ENCODE peak calls at places on chromosomes 11 and 22, in nine cellular contexts. One of them, this sample, is unnamed.

GRCh38 chr22:50548046-50548912 is 2.6 kb downstream of the KLHDC7B start:
- DNase-seq in PC-9: no peak
- DNase-seq in HCT116: no peak
- DNase-seq in A549: no peak
- DNase-seq in AG04450: no peak
- DNase-seq in fibroblast of mammary gland: no peak
- DNase-seq in GM23248: peak
- DNase-seq in sigmoid colon: no peak
- DNase-seq in iPS DF 6.9: no peak
- DNase-seq in this sample: no peak

GRCh38 chr22:39940757-39941305 is 19.4 kb upstream of the TMA7B start:
- DNase-seq in PC-9: no peak
- DNase-seq in HCT116: no peak
- DNase-seq in A549: no peak
- DNase-seq in AG04450: no peak
- DNase-seq in fibroblast of mammary gland: peak
- DNase-seq in GM23248: no peak
- DNase-seq in sigmoid colon: no peak
- DNase-seq in iPS DF 6.9: no peak
- DNase-seq in this sample: no peak

GRCh38 chr11:87832216-87832615 is 343.0 kb downstream of the RAB38 start:
- DNase-seq in PC-9: no peak
- DNase-seq in HCT116: no peak
- DNase-seq in A549: no peak
- DNase-seq in AG04450: no peak
- DNase-seq in fibroblast of mammary gland: no peak
- DNase-seq in GM23248: no peak
- DNase-seq in sigmoid colon: no peak
- DNase-seq in iPS DF 6.9: no peak
- DNase-seq in this sample: no peak

GRCh38 chr22:30327864-30328345 is 1.2 kb upstream of the TBC1D10A start:
- DNase-seq in PC-9: peak
- DNase-seq in HCT116: peak
- DNase-seq in A549: peak
- DNase-seq in AG04450: no peak
- DNase-seq in fibroblast of mammary gland: no peak
- DNase-seq in GM23248: peak
- DNase-seq in sigmoid colon: no peak
- DNase-seq in iPS DF 6.9: no peak
- DNase-seq in this sample: no peak

GRCh38 chr22:50308597-50308935 is 1.1 kb upstream of the PLXNB2 start:
- DNase-seq in PC-9: no peak
- DNase-seq in HCT116: no peak
- DNase-seq in A549: peak
- DNase-seq in AG04450: no peak
- DNase-seq in fibroblast of mammary gland: peak
- DNase-seq in GM23248: peak
- DNase-seq in sigmoid colon: peak
- DNase-seq in iPS DF 6.9: no peak
- DNase-seq in this sample: no peak

GRCh38 chr11:42054351-42054750 is 594.9 kb upstream of the LRRC4C start:
- DNase-seq in PC-9: no peak
- DNase-seq in HCT116: no peak
- DNase-seq in A549: no peak
- DNase-seq in AG04450: no peak
- DNase-seq in fibroblast of mammary gland: peak
- DNase-seq in GM23248: no peak
- DNase-seq in sigmoid colon: no peak
- DNase-seq in iPS DF 6.9: no peak
- DNase-seq in this sample: no peak

GRCh38 chr22:25143161-25144076 is 56.2 kb upstream of the CRYBB3 start:
- DNase-seq in PC-9: no peak
- DNase-seq in HCT116: no peak
- DNase-seq in A549: no peak
- DNase-seq in AG04450: no peak
- DNase-seq in fibroblast of mammary gland: no peak
- DNase-seq in GM23248: no peak
- DNase-seq in sigmoid colon: no peak
- DNase-seq in iPS DF 6.9: no peak
- DNase-seq in this sample: no peak

GRCh38 chr11:57071829-57072228 is 83.1 kb downstream of the OR5AK2 start:
- DNase-seq in PC-9: peak
- DNase-seq in HCT116: no peak
- DNase-seq in A549: peak
- DNase-seq in AG04450: no peak
- DNase-seq in fibroblast of mammary gland: peak
- DNase-seq in GM23248: peak
- DNase-seq in sigmoid colon: no peak
- DNase-seq in iPS DF 6.9: no peak
- DNase-seq in this sample: peak

GRCh38 chr11:12247543-12248287 is 129.7 kb upstream of the PARVA start:
- DNase-seq in PC-9: no peak
- DNase-seq in HCT116: no peak
- DNase-seq in A549: no peak
- DNase-seq in AG04450: no peak
- DNase-seq in fibroblast of mammary gland: no peak
- DNase-seq in GM23248: no peak
- DNase-seq in sigmoid colon: no peak
- DNase-seq in iPS DF 6.9: no peak
- DNase-seq in this sample: no peak

GRCh38 chr22:38176170-38176741 is 5.4 kb downstream of the PLA2G6 start:
- DNase-seq in PC-9: no peak
- DNase-seq in HCT116: no peak
- DNase-seq in A549: no peak
- DNase-seq in AG04450: peak
- DNase-seq in fibroblast of mammary gland: peak
- DNase-seq in GM23248: peak
- DNase-seq in sigmoid colon: peak
- DNase-seq in iPS DF 6.9: no peak
- DNase-seq in this sample: peak

GRCh38 chr11:92830382-92831148 is 138.9 kb upstream of the MTNR1B start:
- DNase-seq in PC-9: no peak
- DNase-seq in HCT116: no peak
- DNase-seq in A549: no peak
- DNase-seq in AG04450: no peak
- DNase-seq in fibroblast of mammary gland: no peak
- DNase-seq in GM23248: no peak
- DNase-seq in sigmoid colon: no peak
- DNase-seq in iPS DF 6.9: no peak
- DNase-seq in this sample: no peak

GRCh38 chr11:107385361-107385982 is 72.2 kb downstream of the CWF19L2 start:
- DNase-seq in PC-9: peak
- DNase-seq in HCT116: peak
- DNase-seq in A549: peak
- DNase-seq in AG04450: no peak
- DNase-seq in fibroblast of mammary gland: peak
- DNase-seq in GM23248: peak
- DNase-seq in sigmoid colon: no peak
- DNase-seq in iPS DF 6.9: no peak
- DNase-seq in this sample: peak

GRCh38 chr11:12005476-12005875 is 3.0 kb downstream of the DKK3 start:
- DNase-seq in PC-9: no peak
- DNase-seq in HCT116: no peak
- DNase-seq in A549: no peak
- DNase-seq in AG04450: peak
- DNase-seq in fibroblast of mammary gland: peak
- DNase-seq in GM23248: peak
- DNase-seq in sigmoid colon: no peak
- DNase-seq in iPS DF 6.9: no peak
- DNase-seq in this sample: peak

GRCh38 chr11:92413757-92414513 is 189.3 kb downstream of the FAT3 start:
- DNase-seq in PC-9: no peak
- DNase-seq in HCT116: no peak
- DNase-seq in A549: no peak
- DNase-seq in AG04450: no peak
- DNase-seq in fibroblast of mammary gland: no peak
- DNase-seq in GM23248: no peak
- DNase-seq in sigmoid colon: no peak
- DNase-seq in iPS DF 6.9: no peak
- DNase-seq in this sample: no peak

GRCh38 chr11:75100314-75100713 is 3.6 kb upstream of the OR2AT4 start:
- DNase-seq in PC-9: no peak
- DNase-seq in HCT116: no peak
- DNase-seq in A549: peak
- DNase-seq in AG04450: peak
- DNase-seq in fibroblast of mammary gland: peak
- DNase-seq in GM23248: peak
- DNase-seq in sigmoid colon: no peak
- DNase-seq in iPS DF 6.9: no peak
- DNase-seq in this sample: peak

GRCh38 chr11:44887598-44887997 is 63.1 kb downstream of the TP53I11 start:
- DNase-seq in PC-9: no peak
- DNase-seq in HCT116: no peak
- DNase-seq in A549: no peak
- DNase-seq in AG04450: no peak
- DNase-seq in fibroblast of mammary gland: no peak
- DNase-seq in GM23248: no peak
- DNase-seq in sigmoid colon: no peak
- DNase-seq in iPS DF 6.9: no peak
- DNase-seq in this sample: no peak

DNA sequence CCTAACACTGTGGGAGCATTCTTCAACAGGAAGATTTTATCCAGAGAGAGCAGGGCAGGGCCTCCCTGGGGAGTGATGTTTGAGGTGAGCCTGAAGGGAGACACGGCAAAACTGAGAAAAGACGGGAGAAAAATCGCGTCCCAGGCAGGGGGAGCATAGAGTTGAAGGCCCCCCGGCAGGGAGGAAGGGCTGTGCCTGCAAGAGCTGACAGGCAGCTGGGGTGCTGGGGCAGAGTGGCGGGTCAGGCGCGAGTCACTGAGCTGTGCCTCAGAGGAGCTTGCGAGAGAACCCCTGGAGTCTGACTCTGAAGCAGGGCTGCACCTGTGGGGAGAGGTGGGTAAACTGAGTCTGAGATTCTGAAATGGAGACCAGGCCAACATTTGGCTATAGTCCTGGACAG is 14.8 kb downstream of the PKNOX2 start:
- DNase-seq in PC-9: no peak
- DNase-seq in HCT116: no peak
- DNase-seq in A549: no peak
- DNase-seq in AG04450: no peak
- DNase-seq in fibroblast of mammary gland: no peak
- DNase-seq in GM23248: no peak
- DNase-seq in sigmoid colon: no peak
- DNase-seq in iPS DF 6.9: no peak
- DNase-seq in this sample: no peak
- H3K4me3 ChIP-seq in PC-9: no peak
- H3K4me3 ChIP-seq in HCT116: no peak
- H3K4me3 ChIP-seq in A549: no peak
- H3K4me3 ChIP-seq in AG04450: no peak
- H3K4me3 ChIP-seq in fibroblast of mammary gland: no peak
- H3K4me3 ChIP-seq in GM23248: no peak
- H3K4me3 ChIP-seq in sigmoid colon: no peak
- H3K4me3 ChIP-seq in iPS DF 6.9: no peak
- H3K4me3 ChIP-seq in this sample: no peak

GRCh38 chr11:71452354-71453020 is 516 bp upstream of the NADSYN1 start:
- DNase-seq in PC-9: peak
- DNase-seq in HCT116: no peak
- DNase-seq in A549: no peak
- DNase-seq in AG04450: no peak
- DNase-seq in fibroblast of mammary gland: peak
- DNase-seq in GM23248: peak
- DNase-seq in sigmoid colon: peak
- DNase-seq in iPS DF 6.9: no peak
- DNase-seq in this sample: no peak
- H3K4me3 ChIP-seq in PC-9: peak
- H3K4me3 ChIP-seq in HCT116: peak
- H3K4me3 ChIP-seq in A549: peak
- H3K4me3 ChIP-seq in AG04450: peak
- H3K4me3 ChIP-seq in fibroblast of mammary gland: peak
- H3K4me3 ChIP-seq in GM23248: peak
- H3K4me3 ChIP-seq in sigmoid colon: peak
- H3K4me3 ChIP-seq in iPS DF 6.9: peak
- H3K4me3 ChIP-seq in this sample: peak

GRCh38 chr11:65492637-65493366 is 6.0 kb upstream of the MALAT1 start:
- DNase-seq in PC-9: peak
- DNase-seq in HCT116: no peak
- DNase-seq in A549: peak
- DNase-seq in AG04450: no peak
- DNase-seq in fibroblast of mammary gland: peak
- DNase-seq in GM23248: peak
- DNase-seq in sigmoid colon: peak
- DNase-seq in iPS DF 6.9: no peak
- DNase-seq in this sample: peak

GRCh38 chr11:65493367-65494176 is 5.3 kb upstream of the MALAT1 start:
- DNase-seq in PC-9: peak
- DNase-seq in HCT116: peak
- DNase-seq in A549: peak
- DNase-seq in AG04450: no peak
- DNase-seq in fibroblast of mammary gland: peak
- DNase-seq in GM23248: peak
- DNase-seq in sigmoid colon: peak
- DNase-seq in iPS DF 6.9: no peak
- DNase-seq in this sample: peak

GRCh38 chr11:65491614-65492386 is 7.0 kb upstream of the MALAT1 start:
- DNase-seq in PC-9: peak
- DNase-seq in HCT116: peak
- DNase-seq in A549: peak
- DNase-seq in AG04450: no peak
- DNase-seq in fibroblast of mammary gland: peak
- DNase-seq in GM23248: peak
- DNase-seq in sigmoid colon: peak
- DNase-seq in iPS DF 6.9: no peak
- DNase-seq in this sample: peak

GRCh38 chr11:65491163-65491465 is 7.7 kb upstream of the MALAT1 start:
- DNase-seq in PC-9: no peak
- DNase-seq in HCT116: no peak
- DNase-seq in A549: no peak
- DNase-seq in AG04450: no peak
- DNase-seq in fibroblast of mammary gland: no peak
- DNase-seq in GM23248: peak
- DNase-seq in sigmoid colon: peak
- DNase-seq in iPS DF 6.9: no peak
- DNase-seq in this sample: no peak

GRCh38 chr11:65492387-65492636 is 6.5 kb upstream of the MALAT1 start:
- DNase-seq in PC-9: no peak
- DNase-seq in HCT116: no peak
- DNase-seq in A549: no peak
- DNase-seq in AG04450: no peak
- DNase-seq in fibroblast of mammary gland: no peak
- DNase-seq in GM23248: no peak
- DNase-seq in sigmoid colon: no peak
- DNase-seq in iPS DF 6.9: no peak
- DNase-seq in this sample: no peak
- H3K4me3 ChIP-seq in PC-9: no peak
- H3K4me3 ChIP-seq in HCT116: peak
- H3K4me3 ChIP-seq in A549: no peak
- H3K4me3 ChIP-seq in AG04450: peak
- H3K4me3 ChIP-seq in fibroblast of mammary gland: peak
- H3K4me3 ChIP-seq in GM23248: peak
- H3K4me3 ChIP-seq in sigmoid colon: no peak
- H3K4me3 ChIP-seq in iPS DF 6.9: no peak
- H3K4me3 ChIP-seq in this sample: no peak

DNA sequence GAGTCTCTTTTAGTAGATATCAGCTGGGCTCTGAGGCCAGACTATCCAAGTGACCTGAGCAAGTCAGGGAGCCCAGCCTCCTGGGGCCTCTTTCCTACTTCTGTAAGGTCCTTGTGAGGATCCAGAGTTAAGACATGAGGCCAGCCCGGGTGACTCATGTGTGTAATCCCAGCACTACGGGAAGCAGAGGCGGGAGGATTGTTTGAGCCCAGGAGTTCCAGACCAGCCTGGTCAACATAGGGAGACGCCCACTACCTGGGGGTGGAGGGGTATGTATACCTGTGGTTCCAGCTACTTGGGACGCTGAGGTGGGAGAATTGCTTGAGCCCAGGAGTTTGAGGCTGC is 36.9 kb upstream of the POLA2 start:
- DNase-seq in PC-9: peak
- DNase-seq in HCT116: peak
- DNase-seq in A549: peak
- DNase-seq in AG04450: peak
- DNase-seq in fibroblast of mammary gland: peak
- DNase-seq in GM23248: peak
- DNase-seq in sigmoid colon: peak
- DNase-seq in iPS DF 6.9: no peak
- DNase-seq in this sample: peak
- H3K4me3 ChIP-seq in PC-9: no peak
- H3K4me3 ChIP-seq in HCT116: no peak
- H3K4me3 ChIP-seq in A549: no peak
- H3K4me3 ChIP-seq in AG04450: no peak
- H3K4me3 ChIP-seq in fibroblast of mammary gland: no peak
- H3K4me3 ChIP-seq in GM23248: peak
- H3K4me3 ChIP-seq in sigmoid colon: no peak
- H3K4me3 ChIP-seq in iPS DF 6.9: no peak
- H3K4me3 ChIP-seq in this sample: no peak